ENCODE peak calls at places on chromosomes 16 and 17, in five cellular contexts. One of them, this sample, is unnamed.

GRCh38 chr16:72241930-72242329 is 70.0 kb upstream of the PMFBP1 start:
- DNase-seq in MCF 10A: peak
- DNase-seq in neural crest cell: peak
- DNase-seq in A549: peak
- DNase-seq in cardiac muscle cell: peak
- DNase-seq in this sample: no peak

GRCh38 chr17:61204456-61204855 is 195.2 kb upstream of the TBX2 start:
- DNase-seq in neural crest cell: no peak
- DNase-seq in A549: no peak
- DNase-seq in MCF 10A: no peak
- DNase-seq in cardiac muscle cell: no peak
- DNase-seq in this sample: no peak

GRCh38 chr17:28405632-28406477 is at the start of gene SLC46A1:
- DNase-seq in MCF 10A: peak
- DNase-seq in neural crest cell: peak
- DNase-seq in cardiac muscle cell: peak
- DNase-seq in A549: peak
- DNase-seq in this sample: peak

GRCh38 chr16:51473091-51473490 is 322.0 kb upstream of the SALL1 start:
- DNase-seq in cardiac muscle cell: no peak
- DNase-seq in MCF 10A: peak
- DNase-seq in A549: no peak
- DNase-seq in neural crest cell: no peak
- DNase-seq in this sample: no peak

GRCh38 chr17:29562615-29563014 is 4.2 kb downstream of the ABHD15 start:
- DNase-seq in MCF 10A: no peak
- DNase-seq in neural crest cell: no peak
- DNase-seq in cardiac muscle cell: no peak
- DNase-seq in A549: no peak
- DNase-seq in this sample: no peak

GRCh38 chr17:17561408-17562144 is 29.9 kb downstream of the PEMT start:
- DNase-seq in A549: no peak
- DNase-seq in MCF 10A: no peak
- DNase-seq in cardiac muscle cell: no peak
- DNase-seq in neural crest cell: no peak
- DNase-seq in this sample: peak

GRCh38 chr16:70604407-70605283 is 41.7 kb upstream of the IL34 start:
- DNase-seq in A549: no peak
- DNase-seq in cardiac muscle cell: no peak
- DNase-seq in neural crest cell: no peak
- DNase-seq in MCF 10A: no peak
- DNase-seq in this sample: no peak

GRCh38 chr17:76714822-76715461 is 4.2 kb upstream of the MXRA7 start:
- DNase-seq in neural crest cell: peak
- DNase-seq in MCF 10A: peak
- DNase-seq in A549: peak
- DNase-seq in cardiac muscle cell: peak
- DNase-seq in this sample: peak

GRCh38 chr16:19644877-19645276 is 73.2 kb downstream of the KNOP1 start:
- DNase-seq in A549: no peak
- DNase-seq in MCF 10A: no peak
- DNase-seq in cardiac muscle cell: no peak
- DNase-seq in neural crest cell: no peak
- DNase-seq in this sample: no peak

GRCh38 chr17:82449136-82449882 is 1.2 kb downstream of the CYBC1 start:
- DNase-seq in A549: no peak
- DNase-seq in neural crest cell: no peak
- DNase-seq in MCF 10A: no peak
- DNase-seq in cardiac muscle cell: no peak
- DNase-seq in this sample: no peak

GRCh38 chr17:83148317-83149044 is 69.1 kb downstream of the METRNL start:
- DNase-seq in cardiac muscle cell: no peak
- DNase-seq in A549: no peak
- DNase-seq in MCF 10A: no peak
- DNase-seq in neural crest cell: no peak
- DNase-seq in this sample: no peak

GRCh38 chr17:12637015-12637414 is 28.7 kb upstream of the MYOCD start:
- DNase-seq in A549: peak
- DNase-seq in neural crest cell: no peak
- DNase-seq in cardiac muscle cell: peak
- DNase-seq in MCF 10A: peak
- DNase-seq in this sample: no peak

GRCh38 chr16:85365120-85365519 is 248.0 kb upstream of the GSE1 start:
- DNase-seq in MCF 10A: peak
- DNase-seq in cardiac muscle cell: no peak
- DNase-seq in A549: no peak
- DNase-seq in neural crest cell: no peak
- DNase-seq in this sample: no peak

GRCh38 chr16:62034236-62035114 is 1.8 kb downstream of the CDH8 start:
- DNase-seq in A549: no peak
- DNase-seq in neural crest cell: no peak
- DNase-seq in cardiac muscle cell: peak
- DNase-seq in MCF 10A: no peak
- DNase-seq in this sample: no peak

GRCh38 chr17:7732981-7733557 is 15.5 kb downstream of the DNAH2 start:
- DNase-seq in MCF 10A: no peak
- DNase-seq in A549: no peak
- DNase-seq in cardiac muscle cell: no peak
- DNase-seq in neural crest cell: no peak
- DNase-seq in this sample: no peak

GRCh38 chr17:44217738-44218343 is 1.6 kb downstream of the UBTF start:
- DNase-seq in MCF 10A: no peak
- DNase-seq in A549: no peak
- DNase-seq in neural crest cell: no peak
- DNase-seq in cardiac muscle cell: no peak
- DNase-seq in this sample: peak

This sample was measured in ureter.